ENCODE peak calls at places on chromosomes 16 and 17, in four cellular contexts. One of them, this sample, is unnamed.

GRCh38 chr17:56884483-56885144 is 29.2 kb downstream of the TRIM25 start:
- DNase-seq in GM23338: no peak
- DNase-seq in heart left ventricle: no peak
- DNase-seq in endodermal cell: no peak
- DNase-seq in this sample: no peak

GRCh38 chr17:78637146-78637545 is 60.0 kb upstream of the DNAH17 start:
- DNase-seq in GM23338: no peak
- DNase-seq in heart left ventricle: no peak
- DNase-seq in endodermal cell: no peak
- DNase-seq in this sample: no peak

GRCh38 chr17:20920813-20921199 is 122.0 kb downstream of the USP22 start:
- DNase-seq in GM23338: peak; percentile 7
- DNase-seq in heart left ventricle: no peak
- DNase-seq in endodermal cell: no peak
- DNase-seq in this sample: no peak

GRCh38 chr17:62163847-62164246 is 98.8 kb upstream of the MED13 start:
- DNase-seq in GM23338: no peak
- DNase-seq in heart left ventricle: no peak
- DNase-seq in endodermal cell: peak; percentile 40
- DNase-seq in this sample: no peak

GRCh38 chr17:351875-352420 is 659 bp downstream of the RPH3AL start:
- DNase-seq in GM23338: no peak
- DNase-seq in heart left ventricle: no peak
- DNase-seq in endodermal cell: no peak
- DNase-seq in this sample: no peak

GRCh38 chr17:9893606-9894005 is 11.5 kb downstream of the RCVRN start:
- DNase-seq in GM23338: no peak
- DNase-seq in heart left ventricle: no peak
- DNase-seq in endodermal cell: no peak
- DNase-seq in this sample: no peak

GRCh38 chr17:83129676-83130075 is 50.3 kb downstream of the METRNL start:
- DNase-seq in GM23338: no peak
- DNase-seq in heart left ventricle: no peak
- DNase-seq in endodermal cell: peak; percentile 34
- DNase-seq in this sample: no peak

GRCh38 chr17:71585540-71585939 is 535.3 kb upstream of the SOX9 start:
- DNase-seq in GM23338: peak; percentile 12
- DNase-seq in heart left ventricle: no peak
- DNase-seq in endodermal cell: no peak
- DNase-seq in this sample: no peak

GRCh38 chr16:75085556-75085955 is 31.0 kb downstream of the LDHD start:
- DNase-seq in GM23338: no peak
- DNase-seq in heart left ventricle: no peak
- DNase-seq in endodermal cell: no peak
- DNase-seq in this sample: no peak

GRCh38 chr17:41308918-41309359 is at the start of gene KRTAP16-1:
- DNase-seq in GM23338: no peak
- DNase-seq in heart left ventricle: peak; percentile 21
- DNase-seq in endodermal cell: no peak
- DNase-seq in this sample: no peak

GRCh38 chr16:14399397-14400284 is 230.4 kb downstream of the PARN start:
- DNase-seq in GM23338: peak; percentile 9
- DNase-seq in heart left ventricle: peak; percentile 49
- DNase-seq in endodermal cell: no peak
- DNase-seq in this sample: peak; percentile 83

GRCh38 chr17:38741443-38741842 is 6.7 kb downstream of the PCGF2 start:
- DNase-seq in GM23338: no peak
- DNase-seq in heart left ventricle: no peak
- DNase-seq in endodermal cell: no peak
- DNase-seq in this sample: no peak

GRCh38 chr17:75096082-75096625 is 8.4 kb downstream of the SLC16A5 start:
- DNase-seq in GM23338: peak; percentile 57
- DNase-seq in heart left ventricle: peak; percentile 83
- DNase-seq in endodermal cell: peak; percentile 83
- DNase-seq in this sample: peak; percentile 88

GRCh38 chr17:78925234-78925633 is at the start of gene TIMP2:
- DNase-seq in GM23338: peak; percentile 91
- DNase-seq in heart left ventricle: peak; percentile 94
- DNase-seq in endodermal cell: peak; percentile 97
- DNase-seq in this sample: peak; percentile 89

GRCh38 chr17:65532491-65532890 is 29.0 kb downstream of the AXIN2 start:
- DNase-seq in GM23338: no peak
- DNase-seq in heart left ventricle: no peak
- DNase-seq in endodermal cell: peak; percentile 54
- DNase-seq in this sample: no peak

GRCh38 chr17:50365165-50365564 is 7.8 kb downstream of the MRPL27 start:
- DNase-seq in GM23338: peak; percentile 22
- DNase-seq in heart left ventricle: no peak
- DNase-seq in endodermal cell: peak; percentile 56
- DNase-seq in this sample: no peak

GRCh38 chr16:53087101-53087500 is 32.3 kb downstream of the CHD9 start:
- DNase-seq in GM23338: no peak
- DNase-seq in heart left ventricle: no peak
- DNase-seq in endodermal cell: peak; percentile 66
- DNase-seq in this sample: no peak

GRCh38 chr17:14307560-14308024 is 6.7 kb downstream of the HS3ST3B1 start:
- DNase-seq in GM23338: no peak
- DNase-seq in heart left ventricle: no peak
- DNase-seq in endodermal cell: no peak
- DNase-seq in this sample: peak; percentile 11

GRCh38 chr17:37710344-37710886 is 34.4 kb downstream of the HNF1B start:
- DNase-seq in GM23338: peak; percentile 95
- DNase-seq in heart left ventricle: no peak
- DNase-seq in endodermal cell: peak; percentile 99
- DNase-seq in this sample: peak; percentile 57

GRCh38 chr17:74605361-74605760 is 13.3 kb upstream of the CD300LD start:
- DNase-seq in GM23338: no peak
- DNase-seq in heart left ventricle: peak; percentile 61
- DNase-seq in endodermal cell: no peak
- DNase-seq in this sample: peak; percentile 77

GRCh38 chr17:74216505-74216904 is 3.1 kb downstream of the TTYH2 start:
- DNase-seq in GM23338: no peak
- DNase-seq in heart left ventricle: peak; percentile 38
- DNase-seq in endodermal cell: no peak
- DNase-seq in this sample: no peak

GRCh38 chr16:17379121-17379571 is 91.6 kb downstream of the XYLT1 start:
- DNase-seq in GM23338: no peak
- DNase-seq in heart left ventricle: peak; percentile 78
- DNase-seq in endodermal cell: no peak
- DNase-seq in this sample: peak; percentile 82

GRCh38 chr17:57536289-57536688 is 208.8 kb downstream of the CCDC182 start:
- DNase-seq in GM23338: no peak
- DNase-seq in heart left ventricle: no peak
- DNase-seq in endodermal cell: peak; percentile 77
- DNase-seq in this sample: no peak

GRCh38 chr17:37488607-37489196 is 989 bp upstream of the DUSP14 start:
- DNase-seq in GM23338: peak; percentile 90
- DNase-seq in heart left ventricle: peak; percentile 63
- DNase-seq in endodermal cell: peak; percentile 95
- DNase-seq in this sample: peak; percentile 92

GRCh38 chr17:64709481-64709880 is 47.4 kb upstream of the SMURF2 start:
- DNase-seq in GM23338: no peak
- DNase-seq in heart left ventricle: no peak
- DNase-seq in endodermal cell: no peak
- DNase-seq in this sample: no peak

GRCh38 chr17:75691371-75692290 is 24.5 kb downstream of the SAP30BP start:
- DNase-seq in GM23338: no peak
- DNase-seq in heart left ventricle: no peak
- DNase-seq in endodermal cell: no peak
- DNase-seq in this sample: no peak

GRCh38 chr17:64998436-64999190 is 57.9 kb downstream of the GNA13 start:
- DNase-seq in GM23338: no peak
- DNase-seq in heart left ventricle: no peak
- DNase-seq in endodermal cell: no peak
- DNase-seq in this sample: no peak

GRCh38 chr16:74117798-74118197 is 178.8 kb upstream of the PSMD7 start:
- DNase-seq in GM23338: no peak
- DNase-seq in heart left ventricle: no peak
- DNase-seq in endodermal cell: no peak
- DNase-seq in this sample: no peak

GRCh38 chr16:73058616-73059409 is 10.9 kb upstream of the ZFHX3 start:
- DNase-seq in GM23338: peak; percentile 75
- DNase-seq in heart left ventricle: peak; percentile 67
- DNase-seq in endodermal cell: peak; percentile 84
- DNase-seq in this sample: peak; percentile 61

GRCh38 chr17:47279062-47279801 is 25.6 kb downstream of the ITGB3 start:
- DNase-seq in GM23338: peak; percentile 49
- DNase-seq in heart left ventricle: peak; percentile 83
- DNase-seq in endodermal cell: peak; percentile 56
- DNase-seq in this sample: no peak

GRCh38 chr17:81020767-81021497 is 14.0 kb upstream of the BAIAP2 start:
- DNase-seq in GM23338: no peak
- DNase-seq in heart left ventricle: peak; percentile 83
- DNase-seq in endodermal cell: no peak
- DNase-seq in this sample: peak; percentile 56
- H3K4me1 ChIP-seq in GM23338: peaks cover 3% of the 10 kb centered on the region
- H3K4me1 ChIP-seq in heart left ventricle: no peaks in the 10 kb centered on the region
- H3K4me1 ChIP-seq in endodermal cell: peaks cover 6% of the 10 kb centered on the region
- H3K4me1 ChIP-seq in this sample: peaks cover 5% of the 10 kb centered on the region

DNA sequence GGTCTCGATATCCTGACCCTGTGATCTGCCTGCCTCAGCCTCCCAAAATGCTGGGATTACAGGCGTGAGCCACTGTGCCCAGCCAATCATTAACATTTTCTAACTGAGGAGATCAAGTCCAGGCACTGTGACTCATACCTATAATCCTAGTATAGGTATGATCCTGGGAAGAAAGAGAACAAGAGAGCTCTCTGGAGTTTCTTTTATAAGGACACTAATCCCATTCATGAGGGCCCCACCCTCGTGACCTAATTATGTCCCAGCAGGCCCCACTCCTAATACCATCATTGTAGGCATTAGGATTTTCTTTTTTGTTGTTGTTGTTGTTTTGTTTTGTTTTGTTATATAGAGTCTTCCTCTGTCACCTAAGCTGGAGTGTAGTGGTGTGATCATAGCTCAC is 80.4 kb downstream of the CACNG3 start:
- DNase-seq in GM23338: no peak
- DNase-seq in heart left ventricle: no peak
- DNase-seq in endodermal cell: no peak
- DNase-seq in this sample: no peak
- H3K4me3 ChIP-seq in GM23338: no peak overlapping the region
- H3K4me3 ChIP-seq in heart left ventricle: no peak overlapping the region
- H3K4me3 ChIP-seq in endodermal cell: no peak overlapping the region
- H3K4me3 ChIP-seq in this sample: no peak overlapping the region

GRCh38 chr17:40068917-40069750 is 6.4 kb downstream of the THRA start:
- DNase-seq in GM23338: peak; percentile 76
- DNase-seq in heart left ventricle: peak; percentile 97
- DNase-seq in endodermal cell: peak; percentile 62
- DNase-seq in this sample: peak; percentile 97

GRCh38 chr17:40068129-40068581 is 5.4 kb downstream of the THRA start:
- DNase-seq in GM23338: no peak
- DNase-seq in heart left ventricle: peak; percentile 28
- DNase-seq in endodermal cell: peak; percentile 38
- DNase-seq in this sample: no peak

GRCh38 chr17:40067710-40068109 is 4.9 kb downstream of the THRA start:
- DNase-seq in GM23338: no peak
- DNase-seq in heart left ventricle: no peak
- DNase-seq in endodermal cell: no peak
- DNase-seq in this sample: no peak

GRCh38 chr17:40069751-40070643 is 7.2 kb downstream of the THRA start:
- DNase-seq in GM23338: peak; percentile 55
- DNase-seq in heart left ventricle: peak; percentile 62
- DNase-seq in endodermal cell: peak; percentile 71
- DNase-seq in this sample: peak; percentile 55

DNA sequence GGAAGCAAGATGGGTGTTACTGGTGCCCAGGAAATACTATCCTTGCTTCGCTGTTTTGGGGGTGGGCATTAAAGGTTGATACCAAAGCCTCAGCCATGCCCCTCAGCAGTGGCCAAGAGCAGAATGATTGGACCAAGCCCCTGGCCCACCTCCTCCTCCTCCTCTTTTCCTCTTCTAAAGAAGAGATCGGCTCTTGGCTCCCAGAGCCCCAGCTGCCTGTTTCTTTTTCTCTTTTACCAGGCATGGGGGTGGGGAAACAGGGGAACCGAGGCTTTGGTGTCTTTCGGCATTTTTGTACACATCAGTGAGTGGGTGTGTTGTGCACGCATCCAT is 5.8 kb downstream of the THRA start:
- DNase-seq in GM23338: no peak
- DNase-seq in heart left ventricle: no peak
- DNase-seq in endodermal cell: peak; percentile 66
- DNase-seq in this sample: no peak
- H3K4me1 ChIP-seq in GM23338: peaks cover 73% of the 10 kb centered on the region
- H3K4me1 ChIP-seq in heart left ventricle: peaks cover 87% of the 10 kb centered on the region
- H3K4me1 ChIP-seq in endodermal cell: peaks cover 30% of the 10 kb centered on the region
- H3K4me1 ChIP-seq in this sample: peaks cover 93% of the 10 kb centered on the region

GRCh38 chr16:67483150-67483549 is at the start of gene AGRP:
- DNase-seq in GM23338: no peak
- DNase-seq in heart left ventricle: no peak
- DNase-seq in endodermal cell: no peak
- DNase-seq in this sample: no peak
- H3K4me3 ChIP-seq in GM23338: no peak within 1 kb of the TSS
- H3K4me3 ChIP-seq in heart left ventricle: peak within 1 kb of the TSS; percentile 79
- H3K4me3 ChIP-seq in endodermal cell: peak within 1 kb of the TSS; percentile 94
- H3K4me3 ChIP-seq in this sample: no peak within 1 kb of the TSS